ENCODE peak calls at places on chromosomes 7 and 10, in ten cellular contexts. F, Q, A, C, X, T, I, U, Z and Y are unnamed samples. For H3K27me3, the result is how much of the 10 kb centered on the place peaks cover.

GRCh38 chr7:11021468-11021867 is 47.8 kb downstream of the PHF14 start:
- DNase-seq in F (no peak), T (no peak), Q (no peak), Z (no peak), C (no peak), U (no peak), I (no peak), X (no peak), A (no peak), Y (no peak)

GRCh38 chr10:115167716-115168115 is 74.6 kb downstream of the ATRNL1 start:
- DNase-seq in Q (no peak), T (no peak), U (no peak), Z (no peak), A (no peak), F (no peak), X (no peak), C (no peak), I (no peak), Y (no peak)

GRCh38 chr10:76150139-76150885 is 718.9 kb downstream of the LRMDA start:
- DNase-seq in F (peak), Z (no peak), A (peak), C (peak), I (no peak), Q (peak), X (no peak), U (no peak), T (peak), Y (no peak)

GRCh38 chr10:96758423-96758822 is 38.1 kb upstream of the PIK3AP1 start:
- DNase-seq in U (peak), C (no peak), T (no peak), A (no peak), Z (no peak), I (no peak), Q (no peak), X (no peak), F (no peak), Y (no peak)

GRCh38 chr7:82694020-82694419 is 250.4 kb upstream of the CACNA2D1 start:
- DNase-seq in F (peak), X (no peak), Q (no peak), A (no peak), T (no peak), Z (no peak), C (no peak), I (no peak), U (no peak), Y (no peak)

GRCh38 chr7:20931739-20932138 is 145.1 kb upstream of the SP8 start:
- DNase-seq in U (no peak), Q (no peak), A (no peak), X (no peak), I (no peak), C (no peak), T (no peak), Z (no peak), F (no peak), Y (no peak)

GRCh38 chr7:47383064-47383463 is 198.8 kb downstream of the TNS3 start:
- DNase-seq in Z (no peak), X (no peak), Q (no peak), T (no peak), C (peak), F (peak), A (peak), I (peak), U (peak), Y (no peak)

GRCh38 chr10:47237316-47238260 is 62.4 kb upstream of the GDF10 start:
- DNase-seq in T (peak), A (no peak), Q (no peak), Z (no peak), U (no peak), X (no peak), C (no peak), F (no peak), I (no peak), Y (no peak)

GRCh38 chr7:55072251-55072650 is 53.4 kb downstream of the EGFR start:
- DNase-seq in I (no peak), X (no peak), Z (no peak), A (no peak), U (no peak), F (no peak), T (no peak), C (no peak), Q (no peak), Y (no peak)

GRCh38 chr10:113965683-113966082 is 78.0 kb upstream of the ADRB1 start:
- DNase-seq in C (no peak), T (no peak), F (no peak), X (no peak), Z (no peak), U (no peak), A (no peak), I (no peak), Q (no peak), Y (no peak)

GRCh38 chr7:82729172-82730030 is 285.8 kb upstream of the CACNA2D1 start:
- DNase-seq in X (no peak), U (no peak), Z (no peak), T (no peak), Q (no peak), I (no peak), C (peak), F (peak), A (peak), Y (no peak)

DNA sequence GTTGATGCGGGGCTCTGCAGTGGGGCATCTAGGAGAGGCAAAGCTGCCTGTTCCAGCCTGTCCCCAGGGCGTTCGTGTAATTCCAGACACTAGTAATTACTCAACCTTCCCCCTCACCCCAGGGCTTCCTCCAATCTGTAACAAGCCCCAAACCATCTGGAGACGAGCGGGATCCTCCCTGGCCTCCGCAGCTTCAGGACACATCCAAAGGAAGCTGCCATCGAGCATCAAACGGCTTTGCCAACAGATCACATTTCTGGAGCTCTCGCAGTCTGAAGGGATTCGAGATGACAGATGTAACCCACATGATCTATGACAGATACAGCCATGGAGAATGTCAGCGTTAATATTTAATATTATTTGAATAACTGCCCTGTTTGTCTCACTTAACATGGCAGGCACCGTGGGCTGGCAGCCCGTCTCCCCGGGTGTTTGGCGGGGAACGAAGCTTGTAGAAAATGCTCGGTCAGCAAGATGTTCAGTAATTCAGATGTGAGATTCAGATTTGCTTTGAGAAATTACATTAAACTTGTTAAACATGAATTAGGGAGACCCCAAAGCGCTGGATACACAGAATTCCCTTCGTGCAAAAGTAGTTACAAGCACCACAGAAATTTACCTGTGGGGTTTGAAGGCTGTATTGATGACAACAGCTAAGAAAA is 108.5 kb upstream of the C7orf33 start:
- DNase-seq in C (no peak), U (no peak), X (no peak), F (no peak), A (no peak), Q (no peak), Z (no peak), T (no peak), I (no peak), Y (no peak)
- H3K27me3 ChIP-seq in C (under half), U (under half), X (under half), F (under half), A (under half), Q (under half), Z (under half), T (under half), I (under half), Y (under half)

DNA sequence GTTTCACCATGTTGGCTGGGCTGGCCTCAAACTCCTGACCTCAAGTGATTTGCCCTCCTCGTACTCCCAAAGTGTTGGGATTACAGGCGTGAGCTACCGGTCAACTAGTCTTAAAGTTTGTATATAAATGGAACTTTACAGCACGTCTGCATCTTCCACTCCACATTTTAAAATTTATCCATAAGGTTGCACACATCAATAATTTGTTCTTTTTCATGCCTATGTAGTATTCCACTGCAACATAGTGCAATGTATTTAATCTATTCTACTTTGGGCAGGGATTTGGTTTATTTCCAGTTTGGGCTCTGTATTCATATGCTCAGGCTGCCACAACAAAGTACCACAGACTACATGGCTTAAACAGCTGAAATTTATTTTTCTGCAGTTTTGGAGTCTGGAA is 90.0 kb downstream of the NPTX2 start:
- DNase-seq in C (no peak), A (no peak), X (no peak), U (no peak), I (no peak), Z (no peak), F (no peak), T (no peak), Q (no peak), Y (no peak)
- H3K27me3 ChIP-seq in C (under half), A (under half), X (under half), U (under half), I (under half), Z (under half), F (under half), T (under half), Q (under half), Y (under half)

GRCh38 chr10:49389331-49389920 is 6.5 kb downstream of the DRGX start:
- DNase-seq in Q (no peak), C (no peak), I (no peak), X (no peak), A (no peak), Z (no peak), T (no peak), U (no peak), F (no peak), Y (no peak)

GRCh38 chr10:49384268-49384953 is 11.5 kb downstream of the DRGX start:
- DNase-seq in A (no peak), C (no peak), T (peak), Z (no peak), Q (no peak), X (no peak), I (no peak), F (no peak), U (no peak), Y (no peak)

GRCh38 chr10:49387029-49387428 is 8.9 kb downstream of the DRGX start:
- DNase-seq in C (no peak), X (no peak), A (peak), U (no peak), Z (no peak), Q (no peak), F (peak), I (no peak), T (no peak), Y (no peak)

GRCh38 chr10:49385939-49386922 is 9.7 kb downstream of the DRGX start:
- DNase-seq in U (no peak), A (no peak), Z (no peak), C (no peak), F (no peak), T (peak), I (no peak), X (no peak), Q (no peak), Y (no peak)

GRCh38 chr10:49388161-49388560 is 7.7 kb downstream of the DRGX start:
- DNase-seq in T (no peak), C (no peak), X (no peak), Z (no peak), I (no peak), F (no peak), U (no peak), Q (no peak), A (no peak), Y (no peak)
- H3K27me3 ChIP-seq in T (under half), C (under half), X (under half), Z (half or more), I (under half), F (under half), U (under half), Q (under half), A (under half), Y (under half)

GRCh38 chr10:133530506-133530905 is 3.3 kb downstream of the CYP2E1 start:
- DNase-seq in C (no peak), X (no peak), F (no peak), T (no peak), A (no peak), U (no peak), Z (no peak), Q (no peak), I (no peak), Y (no peak)
- H3K27me3 ChIP-seq in C (under half), X (under half), F (under half), T (under half), A (under half), U (half or more), Z (half or more), Q (half or more), I (under half), Y (half or more)

GRCh38 chr7:101167645-101168411 is 2.5 kb upstream of the VGF start:
- DNase-seq in Z (no peak), F (no peak), T (no peak), A (no peak), Q (no peak), C (no peak), U (no peak), I (no peak), X (no peak), Y (no peak)

GRCh38 chr7:101169838-101170531 is 4.6 kb upstream of the VGF start:
- DNase-seq in I (peak), Q (peak), A (peak), Z (no peak), T (peak), F (peak), U (peak), X (peak), C (no peak), Y (peak)

GRCh38 chr7:101170617-101171441 is 5.5 kb upstream of the VGF start:
- DNase-seq in F (no peak), C (no peak), X (no peak), T (peak), Q (no peak), U (no peak), I (no peak), A (no peak), Z (no peak), Y (no peak)

GRCh38 chr7:101168412-101169049 is 3.2 kb upstream of the VGF start:
- DNase-seq in F (no peak), C (no peak), X (no peak), T (peak), A (no peak), Z (no peak), Q (no peak), I (no peak), U (no peak), Y (no peak)

DNA sequence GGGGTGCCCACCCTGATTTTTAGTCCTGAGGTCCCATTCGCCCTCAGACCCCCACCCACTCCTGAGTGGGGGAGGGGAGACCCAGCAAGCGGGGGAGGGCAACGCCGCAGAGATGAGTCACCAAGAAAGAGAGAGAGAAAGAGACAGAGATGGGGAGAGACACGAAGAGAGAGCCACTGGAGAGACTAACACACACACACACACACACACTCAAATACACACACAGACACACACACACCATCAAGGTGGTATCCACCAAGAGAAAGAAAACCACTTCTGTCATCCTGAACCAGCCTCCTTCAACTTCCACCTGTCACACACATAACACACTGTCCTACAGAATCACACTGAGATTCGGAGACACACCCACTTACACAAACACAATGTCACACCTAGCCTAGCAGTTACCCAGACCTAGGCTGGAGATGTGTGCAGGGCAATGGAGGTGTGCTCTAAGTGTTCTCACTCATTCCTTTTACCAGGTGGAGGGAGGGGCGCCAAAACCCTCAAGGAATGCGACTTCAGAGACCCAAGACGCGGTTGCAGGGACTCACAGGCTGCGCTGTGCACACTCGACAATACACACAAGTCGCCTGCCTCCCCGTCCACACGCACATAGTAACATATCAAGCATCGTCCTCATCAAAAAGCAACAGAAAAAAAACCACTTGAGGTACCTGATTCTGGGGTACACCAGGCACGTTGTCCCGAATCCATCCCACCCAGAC is 3.9 kb upstream of the VGF start:
- DNase-seq in T (peak), A (no peak), X (no peak), C (no peak), U (no peak), F (no peak), Z (no peak), Q (no peak), I (no peak), Y (no peak)
- H3K27me3 ChIP-seq in T (under half), A (half or more), X (half or more), C (half or more), U (half or more), F (half or more), Z (half or more), Q (half or more), I (half or more), Y (half or more)

GRCh38 chr7:155383756-155384491 is 74.0 kb upstream of the EN2 start:
- DNase-seq in Z (no peak), I (peak), F (no peak), U (no peak), A (no peak), C (no peak), T (no peak), X (no peak), Q (no peak), Y (no peak)

GRCh38 chr7:155387066-155387620 is 70.8 kb upstream of the EN2 start:
- DNase-seq in X (no peak), C (no peak), F (no peak), U (no peak), Z (no peak), Q (no peak), A (no peak), I (no peak), T (no peak), Y (no peak)

GRCh38 chr7:155384751-155385150 is 73.2 kb upstream of the EN2 start:
- DNase-seq in X (no peak), F (no peak), Q (no peak), Z (no peak), C (no peak), I (peak), T (no peak), A (no peak), U (no peak), Y (no peak)

GRCh38 chr7:155388561-155388960 is 69.4 kb upstream of the EN2 start:
- DNase-seq in C (no peak), A (no peak), X (no peak), F (no peak), I (no peak), U (no peak), Q (no peak), Z (no peak), T (no peak), Y (no peak)

GRCh38 chr7:155386608-155387007 is 71.3 kb upstream of the EN2 start:
- DNase-seq in C (no peak), X (no peak), A (no peak), Z (no peak), T (no peak), Q (no peak), U (no peak), I (no peak), F (no peak), Y (no peak)
- H3K27me3 ChIP-seq in C (under half), X (half or more), A (under half), Z (half or more), T (under half), Q (half or more), U (half or more), I (under half), F (under half), Y (half or more)